ENCODE peak calls at places on chromosomes 6 and 20, in four cellular contexts. X, M, H and Y are unnamed samples.

GRCh38 chr20:21125849-21126840 is at the start of gene KIZ:
- DNase-seq in X (peak; percentile 94), M (peak; percentile 97), H (peak; percentile 99), Y (peak; percentile 99)

GRCh38 chr20:48642105-48642880 is 185.5 kb downstream of the PREX1 start:
- DNase-seq in X (no peak), M (no peak), H (no peak), Y (no peak)

GRCh38 chr6:126919947-126920346 is 198.5 kb upstream of the RSPO3 start:
- DNase-seq in X (peak; percentile 6), M (no peak), H (no peak), Y (no peak)

GRCh38 chr6:120384671-120385070 is 949.6 kb downstream of the TBC1D32 start:
- DNase-seq in X (no peak), M (no peak), H (no peak), Y (no peak)

GRCh38 chr20:46835418-46835817 is 59.2 kb upstream of the EYA2 start:
- DNase-seq in X (no peak), M (no peak), H (no peak), Y (no peak)

GRCh38 chr6:3616565-3617176 is 134.8 kb downstream of the PXDC1 start:
- DNase-seq in X (no peak), M (no peak), H (no peak), Y (no peak)

GRCh38 chr20:47927385-47927851 is 142.1 kb upstream of the SULF2 start:
- DNase-seq in X (no peak), M (no peak), H (no peak), Y (no peak)

GRCh38 chr6:167819640-167820039 is 7.1 kb upstream of the AFDN start:
- DNase-seq in X (no peak), M (no peak), H (peak; percentile 18), Y (no peak)

GRCh38 chr6:6191476-6191875 is 129.0 kb downstream of the F13A1 start:
- DNase-seq in X (no peak), M (no peak), H (no peak), Y (no peak)

GRCh38 chr6:117222861-117223260 is 42.5 kb upstream of the VGLL2 start:
- DNase-seq in X (no peak), M (no peak), H (no peak), Y (no peak)

GRCh38 chr6:2920671-2921112 is 17.6 kb upstream of the SERPINB9 start:
- DNase-seq in X (no peak), M (no peak), H (no peak), Y (no peak)

DNA sequence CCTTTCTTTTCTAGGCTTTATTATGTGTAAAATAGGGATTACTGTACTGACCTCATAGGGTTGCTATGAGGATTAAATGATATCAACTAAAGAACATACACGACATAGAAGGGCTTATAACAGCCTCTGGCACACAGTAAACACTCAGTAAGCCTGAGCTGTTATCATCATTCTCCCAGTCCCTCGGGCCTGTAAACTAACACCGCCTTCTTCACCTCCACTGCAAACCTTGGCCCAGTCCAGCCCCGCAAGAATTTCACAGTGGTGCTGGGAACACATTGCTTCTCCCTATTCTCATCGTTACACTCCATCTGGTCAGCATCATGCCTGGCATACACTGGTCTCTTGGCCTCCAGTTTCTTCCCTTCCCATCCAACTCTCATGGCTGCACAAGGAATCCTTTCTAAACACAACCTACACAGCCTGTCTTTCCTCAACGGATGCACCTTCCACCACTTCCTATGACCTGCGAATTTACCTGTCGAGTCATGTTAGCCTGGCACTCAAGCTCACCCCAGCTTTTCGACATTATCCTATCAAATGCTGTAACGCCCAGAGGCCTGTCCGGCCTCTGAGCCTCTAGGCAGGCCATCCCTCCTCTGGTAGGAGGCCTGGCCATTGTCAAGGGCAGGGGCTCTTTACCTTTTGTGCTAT is 92.1 kb downstream of the FYN start:
- DNase-seq in X (no peak), M (no peak), H (no peak), Y (no peak)
- H3K4me1 ChIP-seq in X (no peaks in the 10 kb centered on the region), M (peaks cover 12% of the 10 kb centered on the region), H (peaks cover 54% of the 10 kb centered on the region), Y (no peaks in the 10 kb centered on the region)

GRCh38 chr20:44703183-44703925 is 11.8 kb upstream of the CCN5 start:
- DNase-seq in X (no peak), M (no peak), H (no peak), Y (no peak)
- H3K4me1 ChIP-seq in X (no peaks in the 10 kb centered on the region), M (peaks cover 24% of the 10 kb centered on the region), H (peaks cover 41% of the 10 kb centered on the region), Y (peaks cover 3% of the 10 kb centered on the region)

GRCh38 chr20:3681352-3681930 is 369 bp downstream of the ADAM33 start:
- DNase-seq in X (no peak), M (no peak), H (no peak), Y (no peak)
- H3K4me1 ChIP-seq in X (peaks cover 8% of the 10 kb centered on the region), M (peaks cover 27% of the 10 kb centered on the region), H (peaks cover 12% of the 10 kb centered on the region), Y (no peaks in the 10 kb centered on the region)

DNA sequence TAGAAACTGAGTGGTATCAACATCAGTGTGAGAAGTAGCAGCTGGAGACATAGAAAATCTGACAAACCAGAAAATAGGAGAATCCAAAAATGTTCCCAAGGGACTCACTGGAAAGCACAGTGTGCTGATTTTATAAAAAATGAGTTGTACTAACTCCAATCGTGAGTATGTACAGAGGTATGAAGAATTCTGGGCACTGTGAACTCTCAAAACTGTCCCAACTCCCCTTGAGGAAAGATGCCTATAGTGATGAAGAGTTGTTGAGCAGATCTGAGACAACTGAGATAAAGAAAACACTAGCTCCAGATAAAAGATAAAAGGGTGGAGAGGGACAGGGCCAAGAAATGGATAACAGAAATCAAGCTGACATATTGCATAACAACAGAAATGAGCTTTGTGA is 481.4 kb downstream of the MAFB start:
- DNase-seq in X (no peak), M (no peak), H (no peak), Y (no peak)
- H3K4me1 ChIP-seq in X (no peaks in the 10 kb centered on the region), M (no peaks in the 10 kb centered on the region), H (no peaks in the 10 kb centered on the region), Y (no peaks in the 10 kb centered on the region)

GRCh38 chr6:190596-191395 is 101.5 kb upstream of the DUSP22 start:
- DNase-seq in X (no peak), M (peak; percentile 12), H (no peak), Y (no peak)
- H3K4me1 ChIP-seq in X (no peaks in the 10 kb centered on the region), M (peaks cover 8% of the 10 kb centered on the region), H (peaks cover 4% of the 10 kb centered on the region), Y (peaks cover 2% of the 10 kb centered on the region)

GRCh38 chr6:34817337-34817910 is 25.5 kb downstream of the BLTP3A start:
- DNase-seq in X (no peak), M (no peak), H (no peak), Y (no peak)
- H3K4me1 ChIP-seq in X (peaks cover 30% of the 10 kb centered on the region), M (peaks cover 22% of the 10 kb centered on the region), H (peaks cover 27% of the 10 kb centered on the region), Y (no peaks in the 10 kb centered on the region)